ENCODE peak calls at places on chromosomes 13 and 19, in six cellular contexts. S is neuronal stem cell; T is AG20443; X is naive B cell; N is mucosa of gallbladder; B is stimulated activated CD4-positive, alpha-beta T cell treated with anti-CD3 and anti-CD28 coated beads, Interleukin-12 subunit alpha, Interleukin-12 subunit beta, amount 100 ng/mL, for 48 hours. M is an unnamed sample.

GRCh38 chr19:5153601-5154128 is 184.8 kb downstream of the KDM4B start:
- DNase-seq in S (no peak), T (no peak), X (no peak), N (no peak), B (no peak), M (no peak)

GRCh38 chr19:51702754-51703654 is 9.9 kb downstream of the SPACA6 start:
- DNase-seq in S (no peak), T (no peak), X (no peak), N (peak; percentile 52), B (no peak), M (no peak)

GRCh38 chr13:44117351-44117750 is 237.6 kb downstream of the LACC1 start:
- DNase-seq in S (no peak), T (peak; percentile 13), X (no peak), N (no peak), B (no peak), M (no peak)

GRCh38 chr13:40390290-40391008 is 276.0 kb downstream of the FOXO1 start:
- DNase-seq in S (peak; percentile 69), T (no peak), X (no peak), N (no peak), B (no peak), M (no peak)

GRCh38 chr19:1783874-1784273 is 28.2 kb downstream of the ATP8B3 start:
- DNase-seq in S (no peak), T (no peak), X (no peak), N (no peak), B (no peak), M (no peak)

GRCh38 chr13:97300871-97301270 is 78.7 kb downstream of the MBNL2 start:
- DNase-seq in S (no peak), T (no peak), X (no peak), N (no peak), B (no peak), M (no peak)

GRCh38 chr13:43316997-43317396 is 293.6 kb downstream of the DNAJC15 start:
- DNase-seq in S (no peak), T (peak; percentile 68), X (no peak), N (peak; percentile 17), B (no peak), M (no peak)

GRCh38 chr19:8475005-8475404 is 27.4 kb downstream of the PRAM1 start:
- DNase-seq in S (no peak), T (no peak), X (no peak), N (no peak), B (no peak), M (no peak)

GRCh38 chr13:36807616-36808015 is 11.4 kb upstream of the RFXAP start:
- DNase-seq in S (no peak), T (no peak), X (no peak), N (no peak), B (no peak), M (no peak)

GRCh38 chr19:13843104-13843921 is 33.6 kb upstream of the NANOS3 start:
- DNase-seq in S (no peak), T (peak; percentile 40), X (no peak), N (no peak), B (no peak), M (no peak)

GRCh38 chr13:43785681-43786471 is 896 bp downstream of the ENOX1 start:
- DNase-seq in S (peak; percentile 41), T (peak; percentile 88), X (peak; percentile 4), N (peak; percentile 68), B (no peak), M (no peak)